ENCODE peak calls at places on chromosome 21, in nine cellular contexts. One of them, this sample, is unnamed.

GRCh38 chr21:21064353-21064752 is 66.1 kb downstream of the NCAM2 start:
- DNase-seq in lower leg skin: no peak
- DNase-seq in GM23338: no peak
- DNase-seq in IMR-90: no peak
- DNase-seq in progenitor cell of endocrine pancreas: no peak
- DNase-seq in RWPE1: no peak
- DNase-seq in transverse colon: no peak
- DNase-seq in pancreas: no peak
- DNase-seq in AG04450: no peak
- DNase-seq in this sample: no peak

GRCh38 chr21:38234395-38235142 is 22.2 kb upstream of the KCNJ15 start:
- DNase-seq in GM23338: no peak
- DNase-seq in transverse colon: peak
- DNase-seq in IMR-90: no peak
- DNase-seq in RWPE1: peak
- DNase-seq in pancreas: no peak
- DNase-seq in AG04450: no peak
- DNase-seq in progenitor cell of endocrine pancreas: no peak
- DNase-seq in lower leg skin: peak
- DNase-seq in this sample: no peak

GRCh38 chr21:45322231-45322959 is 34.7 kb upstream of the POFUT2 start:
- DNase-seq in GM23338: no peak
- DNase-seq in transverse colon: no peak
- DNase-seq in lower leg skin: no peak
- DNase-seq in progenitor cell of endocrine pancreas: no peak
- DNase-seq in pancreas: peak
- DNase-seq in AG04450: no peak
- DNase-seq in IMR-90: no peak
- DNase-seq in RWPE1: no peak
- DNase-seq in this sample: no peak

GRCh38 chr21:45854702-45855247 is 126.8 kb upstream of the COL6A1 start:
- DNase-seq in IMR-90: peak
- DNase-seq in AG04450: no peak
- DNase-seq in RWPE1: no peak
- DNase-seq in pancreas: no peak
- DNase-seq in progenitor cell of endocrine pancreas: no peak
- DNase-seq in transverse colon: no peak
- DNase-seq in GM23338: no peak
- DNase-seq in lower leg skin: no peak
- DNase-seq in this sample: no peak

GRCh38 chr21:16534408-16535099 is 804.8 kb downstream of the USP25 start:
- DNase-seq in IMR-90: peak
- DNase-seq in RWPE1: no peak
- DNase-seq in pancreas: peak
- DNase-seq in transverse colon: peak
- DNase-seq in AG04450: no peak
- DNase-seq in progenitor cell of endocrine pancreas: no peak
- DNase-seq in lower leg skin: peak
- DNase-seq in GM23338: no peak
- DNase-seq in this sample: peak

GRCh38 chr21:45607922-45608295 is 35.6 kb upstream of the PCBP3 start:
- DNase-seq in GM23338: no peak
- DNase-seq in IMR-90: no peak
- DNase-seq in lower leg skin: no peak
- DNase-seq in transverse colon: no peak
- DNase-seq in RWPE1: no peak
- DNase-seq in pancreas: no peak
- DNase-seq in progenitor cell of endocrine pancreas: no peak
- DNase-seq in AG04450: no peak
- DNase-seq in this sample: no peak

GRCh38 chr21:28867401-28867800 is 125.3 kb downstream of the LTN1 start:
- DNase-seq in GM23338: no peak
- DNase-seq in IMR-90: peak
- DNase-seq in lower leg skin: no peak
- DNase-seq in progenitor cell of endocrine pancreas: no peak
- DNase-seq in pancreas: no peak
- DNase-seq in AG04450: no peak
- DNase-seq in RWPE1: no peak
- DNase-seq in transverse colon: no peak
- DNase-seq in this sample: no peak

GRCh38 chr21:39763282-39763970 is 18.4 kb downstream of the IGSF5 start:
- DNase-seq in pancreas: no peak
- DNase-seq in lower leg skin: no peak
- DNase-seq in GM23338: no peak
- DNase-seq in transverse colon: no peak
- DNase-seq in progenitor cell of endocrine pancreas: no peak
- DNase-seq in IMR-90: no peak
- DNase-seq in AG04450: no peak
- DNase-seq in RWPE1: no peak
- DNase-seq in this sample: no peak

GRCh38 chr21:20997308-20997632 is 939 bp upstream of the NCAM2 start:
- DNase-seq in lower leg skin: no peak
- DNase-seq in IMR-90: no peak
- DNase-seq in pancreas: peak
- DNase-seq in GM23338: peak
- DNase-seq in RWPE1: no peak
- DNase-seq in progenitor cell of endocrine pancreas: no peak
- DNase-seq in AG04450: no peak
- DNase-seq in transverse colon: no peak
- DNase-seq in this sample: no peak

GRCh38 chr21:38139380-38140168 is 117.2 kb upstream of the KCNJ15 start:
- DNase-seq in RWPE1: peak
- DNase-seq in pancreas: no peak
- DNase-seq in GM23338: no peak
- DNase-seq in IMR-90: peak
- DNase-seq in transverse colon: no peak
- DNase-seq in lower leg skin: no peak
- DNase-seq in AG04450: peak
- DNase-seq in progenitor cell of endocrine pancreas: no peak
- DNase-seq in this sample: peak

GRCh38 chr21:45522986-45523385 is 19.3 kb downstream of the SLC19A1 start:
- DNase-seq in GM23338: no peak
- DNase-seq in IMR-90: no peak
- DNase-seq in lower leg skin: no peak
- DNase-seq in progenitor cell of endocrine pancreas: no peak
- DNase-seq in pancreas: peak
- DNase-seq in RWPE1: no peak
- DNase-seq in transverse colon: peak
- DNase-seq in AG04450: no peak
- DNase-seq in this sample: no peak

GRCh38 chr21:35843911-35844667 is 216.2 kb downstream of the SETD4 start:
- DNase-seq in progenitor cell of endocrine pancreas: no peak
- DNase-seq in AG04450: no peak
- DNase-seq in pancreas: no peak
- DNase-seq in transverse colon: no peak
- DNase-seq in GM23338: no peak
- DNase-seq in lower leg skin: peak
- DNase-seq in IMR-90: no peak
- DNase-seq in RWPE1: no peak
- DNase-seq in this sample: no peak

DNA sequence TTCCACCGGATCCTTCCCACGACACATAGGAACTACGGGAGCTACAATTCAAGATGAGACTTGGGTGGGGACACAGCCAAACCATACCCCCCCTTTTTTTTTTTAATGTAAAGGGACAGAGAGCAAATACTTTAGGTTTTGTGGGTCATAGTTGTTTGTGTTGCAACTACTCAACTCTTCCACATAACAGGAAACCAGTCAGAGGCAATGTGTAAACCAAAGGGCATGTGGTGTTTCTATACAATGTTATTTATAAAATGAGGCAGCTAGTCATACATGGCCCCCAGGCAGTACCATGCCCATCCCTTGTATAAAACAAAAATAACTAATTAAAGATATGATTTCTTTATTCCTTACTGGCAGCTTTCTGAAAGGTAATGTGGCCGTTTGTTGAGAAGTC is 845.4 kb upstream of the ADAMTS5 start:
- DNase-seq in transverse colon: no peak
- DNase-seq in AG04450: no peak
- DNase-seq in RWPE1: no peak
- DNase-seq in pancreas: no peak
- DNase-seq in lower leg skin: no peak
- DNase-seq in IMR-90: peak
- DNase-seq in progenitor cell of endocrine pancreas: no peak
- DNase-seq in GM23338: no peak
- DNase-seq in this sample: peak
- TF ChIP-seq CTCF in transverse colon: no peak
- TF ChIP-seq CTCF in AG04450: no peak
- TF ChIP-seq CTCF in RWPE1: no peak
- TF ChIP-seq CTCF in pancreas: no peak
- TF ChIP-seq CTCF in lower leg skin: no peak
- TF ChIP-seq CTCF in IMR-90: no peak
- TF ChIP-seq CTCF in progenitor cell of endocrine pancreas: no peak
- TF ChIP-seq CTCF in GM23338: no peak
- TF ChIP-seq CTCF in this sample: no peak

GRCh38 chr21:42043961-42044360 is 27.2 kb upstream of the UMODL1 start:
- DNase-seq in AG04450: no peak
- DNase-seq in GM23338: no peak
- DNase-seq in transverse colon: no peak
- DNase-seq in progenitor cell of endocrine pancreas: no peak
- DNase-seq in IMR-90: no peak
- DNase-seq in pancreas: no peak
- DNase-seq in RWPE1: no peak
- DNase-seq in lower leg skin: no peak
- DNase-seq in this sample: no peak
- TF ChIP-seq CTCF in AG04450: no peak
- TF ChIP-seq CTCF in GM23338: no peak
- TF ChIP-seq CTCF in transverse colon: no peak
- TF ChIP-seq CTCF in progenitor cell of endocrine pancreas: no peak
- TF ChIP-seq CTCF in IMR-90: no peak
- TF ChIP-seq CTCF in pancreas: no peak
- TF ChIP-seq CTCF in RWPE1: no peak
- TF ChIP-seq CTCF in lower leg skin: no peak
- TF ChIP-seq CTCF in this sample: no peak

GRCh38 chr21:40840441-40840840 is 6.5 kb downstream of the DSCAM start:
- DNase-seq in IMR-90: no peak
- DNase-seq in pancreas: no peak
- DNase-seq in progenitor cell of endocrine pancreas: no peak
- DNase-seq in transverse colon: no peak
- DNase-seq in GM23338: no peak
- DNase-seq in RWPE1: peak
- DNase-seq in AG04450: no peak
- DNase-seq in lower leg skin: no peak
- DNase-seq in this sample: no peak

GRCh38 chr21:40839551-40839950 is 7.4 kb downstream of the DSCAM start:
- DNase-seq in RWPE1: no peak
- DNase-seq in GM23338: no peak
- DNase-seq in AG04450: no peak
- DNase-seq in lower leg skin: no peak
- DNase-seq in pancreas: no peak
- DNase-seq in IMR-90: no peak
- DNase-seq in progenitor cell of endocrine pancreas: no peak
- DNase-seq in transverse colon: no peak
- DNase-seq in this sample: no peak

GRCh38 chr21:40844935-40845334 is 2.0 kb downstream of the DSCAM start:
- DNase-seq in pancreas: no peak
- DNase-seq in AG04450: no peak
- DNase-seq in transverse colon: no peak
- DNase-seq in GM23338: no peak
- DNase-seq in IMR-90: no peak
- DNase-seq in RWPE1: peak
- DNase-seq in lower leg skin: no peak
- DNase-seq in progenitor cell of endocrine pancreas: no peak
- DNase-seq in this sample: no peak

GRCh38 chr21:40842197-40842552 is 4.8 kb downstream of the DSCAM start:
- DNase-seq in pancreas: no peak
- DNase-seq in RWPE1: no peak
- DNase-seq in transverse colon: no peak
- DNase-seq in IMR-90: no peak
- DNase-seq in AG04450: no peak
- DNase-seq in lower leg skin: no peak
- DNase-seq in progenitor cell of endocrine pancreas: no peak
- DNase-seq in GM23338: no peak
- DNase-seq in this sample: no peak

GRCh38 chr21:40841524-40842196 is 5.3 kb downstream of the DSCAM start:
- DNase-seq in progenitor cell of endocrine pancreas: peak
- DNase-seq in RWPE1: no peak
- DNase-seq in pancreas: peak
- DNase-seq in lower leg skin: no peak
- DNase-seq in GM23338: peak
- DNase-seq in AG04450: no peak
- DNase-seq in transverse colon: no peak
- DNase-seq in IMR-90: no peak
- DNase-seq in this sample: no peak
- TF ChIP-seq CTCF in progenitor cell of endocrine pancreas: peak
- TF ChIP-seq CTCF in RWPE1: no peak
- TF ChIP-seq CTCF in pancreas: peak
- TF ChIP-seq CTCF in lower leg skin: no peak
- TF ChIP-seq CTCF in GM23338: peak
- TF ChIP-seq CTCF in AG04450: peak
- TF ChIP-seq CTCF in transverse colon: peak
- TF ChIP-seq CTCF in IMR-90: peak
- TF ChIP-seq CTCF in this sample: no peak

GRCh38 chr21:43832648-43833047 is 32.4 kb upstream of the AGPAT3 start:
- DNase-seq in RWPE1: no peak
- DNase-seq in AG04450: no peak
- DNase-seq in transverse colon: no peak
- DNase-seq in GM23338: no peak
- DNase-seq in lower leg skin: no peak
- DNase-seq in pancreas: peak
- DNase-seq in progenitor cell of endocrine pancreas: no peak
- DNase-seq in IMR-90: no peak
- DNase-seq in this sample: no peak

GRCh38 chr21:43829161-43829560 is 35.9 kb upstream of the AGPAT3 start:
- DNase-seq in transverse colon: no peak
- DNase-seq in IMR-90: no peak
- DNase-seq in pancreas: peak
- DNase-seq in lower leg skin: no peak
- DNase-seq in AG04450: no peak
- DNase-seq in progenitor cell of endocrine pancreas: no peak
- DNase-seq in RWPE1: no peak
- DNase-seq in GM23338: no peak
- DNase-seq in this sample: no peak

GRCh38 chr21:43827015-43827611 is 37.7 kb downstream of the RRP1 start:
- DNase-seq in AG04450: no peak
- DNase-seq in progenitor cell of endocrine pancreas: no peak
- DNase-seq in RWPE1: no peak
- DNase-seq in lower leg skin: no peak
- DNase-seq in transverse colon: no peak
- DNase-seq in GM23338: no peak
- DNase-seq in pancreas: peak
- DNase-seq in IMR-90: peak
- DNase-seq in this sample: peak

GRCh38 chr21:43832158-43832550 is 32.9 kb upstream of the AGPAT3 start:
- DNase-seq in progenitor cell of endocrine pancreas: no peak
- DNase-seq in GM23338: no peak
- DNase-seq in RWPE1: no peak
- DNase-seq in pancreas: peak
- DNase-seq in transverse colon: no peak
- DNase-seq in lower leg skin: no peak
- DNase-seq in AG04450: no peak
- DNase-seq in IMR-90: no peak
- DNase-seq in this sample: no peak

DNA sequence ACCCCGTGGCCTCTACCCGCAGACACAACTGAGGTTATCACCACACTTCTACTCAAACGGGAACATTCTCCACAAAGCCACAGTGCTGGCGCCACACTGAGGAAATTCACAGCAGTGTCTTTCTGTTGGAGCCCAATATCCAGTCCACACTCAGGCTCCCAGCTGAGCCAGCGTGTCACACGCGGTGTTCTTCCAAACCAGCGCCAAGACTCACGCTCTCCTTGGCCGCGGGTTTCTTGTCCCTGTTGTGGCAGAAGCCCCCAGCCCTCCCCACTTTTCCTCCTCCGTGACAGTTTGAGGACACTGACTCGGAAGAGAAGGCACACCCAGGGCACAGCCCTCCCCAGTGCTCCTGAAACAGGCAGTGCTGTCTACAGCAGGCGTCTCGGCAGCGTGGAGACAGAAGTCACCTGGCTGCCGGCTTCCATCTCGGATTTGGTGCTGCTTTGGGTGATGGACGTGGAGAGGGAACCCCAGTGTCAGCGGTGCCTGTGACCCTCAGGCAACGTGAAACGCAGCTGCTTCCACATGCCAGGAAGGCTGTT is 35.4 kb upstream of the AGPAT3 start:
- DNase-seq in IMR-90: no peak
- DNase-seq in lower leg skin: no peak
- DNase-seq in AG04450: no peak
- DNase-seq in transverse colon: no peak
- DNase-seq in RWPE1: no peak
- DNase-seq in GM23338: peak
- DNase-seq in progenitor cell of endocrine pancreas: no peak
- DNase-seq in pancreas: no peak
- DNase-seq in this sample: no peak
- TF ChIP-seq CTCF in IMR-90: peak
- TF ChIP-seq CTCF in lower leg skin: no peak
- TF ChIP-seq CTCF in AG04450: no peak
- TF ChIP-seq CTCF in transverse colon: no peak
- TF ChIP-seq CTCF in RWPE1: no peak
- TF ChIP-seq CTCF in GM23338: peak
- TF ChIP-seq CTCF in progenitor cell of endocrine pancreas: no peak
- TF ChIP-seq CTCF in pancreas: no peak
- TF ChIP-seq CTCF in this sample: no peak